ENCODE peak calls at places on chromosome 20, in seven cellular contexts. One of them, this sample, is unnamed.
A peak's percentile ranks its signal among the peaks of the same experiment; 100 is the strongest.

GRCh38 chr20:1429143-1429728 is 36.4 kb upstream of the FKBP1A start:
- DNase-seq in anterior cingulate cortex: no peak
- DNase-seq in stimulated activated CD4-positive, alpha-beta T cell treated with anti-CD3 and anti-CD28 coated beads, Interleukin-4, amount 100 ng/mL, for 48 hours: no peak
- DNase-seq in AML-193: no peak
- DNase-seq in activated gamma-delta T cell treated with Interleukin-2 at 50 U/mL for 16 hours: no peak
- DNase-seq in AG04450: no peak
- DNase-seq in HepG2: no peak
- DNase-seq in this sample: no peak

GRCh38 chr20:58469500-58470129 is 45.6 kb downstream of the APCDD1L start:
- DNase-seq in anterior cingulate cortex: no peak
- DNase-seq in AML-193: no peak
- DNase-seq in stimulated activated CD4-positive, alpha-beta T cell treated with anti-CD3 and anti-CD28 coated beads, Interleukin-4, amount 100 ng/mL, for 48 hours: no peak
- DNase-seq in activated gamma-delta T cell treated with Interleukin-2 at 50 U/mL for 16 hours: no peak
- DNase-seq in AG04450: no peak
- DNase-seq in HepG2: no peak
- DNase-seq in this sample: no peak

GRCh38 chr20:64220891-64221527 is 34.5 kb upstream of the PCMTD2 start:
- DNase-seq in stimulated activated CD4-positive, alpha-beta T cell treated with anti-CD3 and anti-CD28 coated beads, Interleukin-4, amount 100 ng/mL, for 48 hours: no peak
- DNase-seq in HepG2: peak; percentile 66
- DNase-seq in activated gamma-delta T cell treated with Interleukin-2 at 50 U/mL for 16 hours: no peak
- DNase-seq in anterior cingulate cortex: no peak
- DNase-seq in AG04450: no peak
- DNase-seq in AML-193: no peak
- DNase-seq in this sample: no peak

GRCh38 chr20:38818113-38819065 is 12.9 kb downstream of the PPP1R16B start:
- DNase-seq in activated gamma-delta T cell treated with Interleukin-2 at 50 U/mL for 16 hours: no peak
- DNase-seq in stimulated activated CD4-positive, alpha-beta T cell treated with anti-CD3 and anti-CD28 coated beads, Interleukin-4, amount 100 ng/mL, for 48 hours: no peak
- DNase-seq in AG04450: no peak
- DNase-seq in AML-193: no peak
- DNase-seq in anterior cingulate cortex: no peak
- DNase-seq in HepG2: no peak
- DNase-seq in this sample: no peak

GRCh38 chr20:57615472-57615855 is 4.8 kb downstream of the ZBP1 start:
- DNase-seq in anterior cingulate cortex: no peak
- DNase-seq in AML-193: no peak
- DNase-seq in HepG2: no peak
- DNase-seq in stimulated activated CD4-positive, alpha-beta T cell treated with anti-CD3 and anti-CD28 coated beads, Interleukin-4, amount 100 ng/mL, for 48 hours: no peak
- DNase-seq in AG04450: no peak
- DNase-seq in activated gamma-delta T cell treated with Interleukin-2 at 50 U/mL for 16 hours: no peak
- DNase-seq in this sample: no peak

GRCh38 chr20:46984391-46984790 is 89.7 kb downstream of the EYA2 start:
- DNase-seq in anterior cingulate cortex: no peak
- DNase-seq in AG04450: no peak
- DNase-seq in HepG2: no peak
- DNase-seq in stimulated activated CD4-positive, alpha-beta T cell treated with anti-CD3 and anti-CD28 coated beads, Interleukin-4, amount 100 ng/mL, for 48 hours: no peak
- DNase-seq in activated gamma-delta T cell treated with Interleukin-2 at 50 U/mL for 16 hours: no peak
- DNase-seq in AML-193: no peak
- DNase-seq in this sample: no peak

GRCh38 chr20:57708694-57709673 is 831 bp downstream of the PMEPA1 start:
- DNase-seq in HepG2: no peak
- DNase-seq in AG04450: no peak
- DNase-seq in stimulated activated CD4-positive, alpha-beta T cell treated with anti-CD3 and anti-CD28 coated beads, Interleukin-4, amount 100 ng/mL, for 48 hours: no peak
- DNase-seq in anterior cingulate cortex: no peak
- DNase-seq in AML-193: no peak
- DNase-seq in activated gamma-delta T cell treated with Interleukin-2 at 50 U/mL for 16 hours: peak; percentile 37
- DNase-seq in this sample: no peak

GRCh38 chr20:58597021-58597940 is 53.8 kb upstream of the STX16 start:
- DNase-seq in AML-193: no peak
- DNase-seq in activated gamma-delta T cell treated with Interleukin-2 at 50 U/mL for 16 hours: no peak
- DNase-seq in stimulated activated CD4-positive, alpha-beta T cell treated with anti-CD3 and anti-CD28 coated beads, Interleukin-4, amount 100 ng/mL, for 48 hours: no peak
- DNase-seq in HepG2: no peak
- DNase-seq in anterior cingulate cortex: no peak
- DNase-seq in AG04450: no peak
- DNase-seq in this sample: no peak

GRCh38 chr20:23002276-23002675 is 32.8 kb upstream of the SSTR4 start:
- DNase-seq in activated gamma-delta T cell treated with Interleukin-2 at 50 U/mL for 16 hours: no peak
- DNase-seq in anterior cingulate cortex: no peak
- DNase-seq in AML-193: no peak
- DNase-seq in stimulated activated CD4-positive, alpha-beta T cell treated with anti-CD3 and anti-CD28 coated beads, Interleukin-4, amount 100 ng/mL, for 48 hours: no peak
- DNase-seq in AG04450: no peak
- DNase-seq in HepG2: no peak
- DNase-seq in this sample: no peak

GRCh38 chr20:17345321-17345720 is 118.5 kb downstream of the PCSK2 start:
- DNase-seq in AG04450: no peak
- DNase-seq in stimulated activated CD4-positive, alpha-beta T cell treated with anti-CD3 and anti-CD28 coated beads, Interleukin-4, amount 100 ng/mL, for 48 hours: no peak
- DNase-seq in activated gamma-delta T cell treated with Interleukin-2 at 50 U/mL for 16 hours: no peak
- DNase-seq in HepG2: no peak
- DNase-seq in AML-193: no peak
- DNase-seq in anterior cingulate cortex: no peak
- DNase-seq in this sample: no peak

GRCh38 chr20:62370807-62371587 is 3.9 kb upstream of the LAMA5 start:
- DNase-seq in anterior cingulate cortex: no peak
- DNase-seq in AML-193: no peak
- DNase-seq in stimulated activated CD4-positive, alpha-beta T cell treated with anti-CD3 and anti-CD28 coated beads, Interleukin-4, amount 100 ng/mL, for 48 hours: no peak
- DNase-seq in activated gamma-delta T cell treated with Interleukin-2 at 50 U/mL for 16 hours: no peak
- DNase-seq in AG04450: no peak
- DNase-seq in HepG2: peak; percentile 74
- DNase-seq in this sample: no peak

GRCh38 chr20:22762576-22763256 is 178.3 kb upstream of the FOXA2 start:
- DNase-seq in anterior cingulate cortex: no peak
- DNase-seq in HepG2: no peak
- DNase-seq in AG04450: no peak
- DNase-seq in stimulated activated CD4-positive, alpha-beta T cell treated with anti-CD3 and anti-CD28 coated beads, Interleukin-4, amount 100 ng/mL, for 48 hours: no peak
- DNase-seq in activated gamma-delta T cell treated with Interleukin-2 at 50 U/mL for 16 hours: no peak
- DNase-seq in AML-193: no peak
- DNase-seq in this sample: no peak

GRCh38 chr20:22339091-22339881 is 245.1 kb downstream of the FOXA2 start:
- DNase-seq in stimulated activated CD4-positive, alpha-beta T cell treated with anti-CD3 and anti-CD28 coated beads, Interleukin-4, amount 100 ng/mL, for 48 hours: peak; percentile 12
- DNase-seq in anterior cingulate cortex: peak; percentile 48
- DNase-seq in AML-193: peak; percentile 40
- DNase-seq in AG04450: peak; percentile 4
- DNase-seq in activated gamma-delta T cell treated with Interleukin-2 at 50 U/mL for 16 hours: peak; percentile 19
- DNase-seq in HepG2: peak; percentile 84
- DNase-seq in this sample: no peak

GRCh38 chr20:50415516-50416268 is 94.5 kb upstream of the PTPN1 start:
- DNase-seq in HepG2: peak; percentile 86
- DNase-seq in AML-193: no peak
- DNase-seq in activated gamma-delta T cell treated with Interleukin-2 at 50 U/mL for 16 hours: no peak
- DNase-seq in anterior cingulate cortex: peak; percentile 95
- DNase-seq in AG04450: no peak
- DNase-seq in stimulated activated CD4-positive, alpha-beta T cell treated with anti-CD3 and anti-CD28 coated beads, Interleukin-4, amount 100 ng/mL, for 48 hours: no peak
- DNase-seq in this sample: peak; percentile 98

GRCh38 chr20:10536531-10536930 is 101.4 kb downstream of the SLX4IP start:
- DNase-seq in activated gamma-delta T cell treated with Interleukin-2 at 50 U/mL for 16 hours: peak; percentile 14
- DNase-seq in anterior cingulate cortex: no peak
- DNase-seq in AG04450: no peak
- DNase-seq in HepG2: peak; percentile 61
- DNase-seq in stimulated activated CD4-positive, alpha-beta T cell treated with anti-CD3 and anti-CD28 coated beads, Interleukin-4, amount 100 ng/mL, for 48 hours: no peak
- DNase-seq in AML-193: no peak
- DNase-seq in this sample: no peak

GRCh38 chr20:3786665-3787639 is at the start of gene CENPB:
- DNase-seq in stimulated activated CD4-positive, alpha-beta T cell treated with anti-CD3 and anti-CD28 coated beads, Interleukin-4, amount 100 ng/mL, for 48 hours: peak; percentile 90
- DNase-seq in AG04450: no peak
- DNase-seq in anterior cingulate cortex: peak; percentile 93
- DNase-seq in AML-193: peak; percentile 81
- DNase-seq in HepG2: peak; percentile 83
- DNase-seq in activated gamma-delta T cell treated with Interleukin-2 at 50 U/mL for 16 hours: peak; percentile 90
- DNase-seq in this sample: peak; percentile 86

GRCh38 chr20:38298768-38299288 is 5.1 kb upstream of the BPI start:
- DNase-seq in HepG2: no peak
- DNase-seq in stimulated activated CD4-positive, alpha-beta T cell treated with anti-CD3 and anti-CD28 coated beads, Interleukin-4, amount 100 ng/mL, for 48 hours: no peak
- DNase-seq in anterior cingulate cortex: peak; percentile 40
- DNase-seq in AG04450: no peak
- DNase-seq in activated gamma-delta T cell treated with Interleukin-2 at 50 U/mL for 16 hours: no peak
- DNase-seq in AML-193: peak; percentile 98
- DNase-seq in this sample: no peak

GRCh38 chr20:32183947-32184635 is 23.5 kb downstream of the PLAGL2 start:
- DNase-seq in stimulated activated CD4-positive, alpha-beta T cell treated with anti-CD3 and anti-CD28 coated beads, Interleukin-4, amount 100 ng/mL, for 48 hours: no peak
- DNase-seq in HepG2: no peak
- DNase-seq in AML-193: no peak
- DNase-seq in anterior cingulate cortex: no peak
- DNase-seq in activated gamma-delta T cell treated with Interleukin-2 at 50 U/mL for 16 hours: no peak
- DNase-seq in AG04450: no peak
- DNase-seq in this sample: no peak

This sample was measured in hypothalamus.